ENCODE peak calls at places on chromosomes 7 and 10, in ten cellular contexts. R, V, H, A, O, Z, M, J, Y and C are unnamed samples.

GRCh38 chr10:110414563-110415309 is 83.0 kb upstream of the DUSP5 start:
- DNase-seq in R (no peak), V (peak), H (peak), A (no peak), O (peak), Z (peak), M (no peak), J (no peak), Y (peak), C (peak)

GRCh38 chr10:129511086-129511485 is 44.0 kb downstream of the MGMT start:
- DNase-seq in R (no peak), V (no peak), H (no peak), A (no peak), O (no peak), Z (peak), M (no peak), J (no peak), Y (no peak), C (no peak)

GRCh38 chr10:70902659-70903261 is 14.4 kb upstream of the PCBD1 start:
- DNase-seq in R (no peak), V (no peak), H (no peak), A (no peak), O (no peak), Z (no peak), M (no peak), J (no peak), Y (no peak), C (no peak)

GRCh38 chr10:60312818-60313588 is 76.7 kb downstream of the ANK3 start:
- DNase-seq in R (no peak), V (no peak), H (no peak), A (no peak), O (no peak), Z (no peak), M (peak), J (no peak), Y (peak), C (no peak)

GRCh38 chr7:125061-125471 is 67.3 kb upstream of the FAM20C start:
- DNase-seq in R (no peak), V (no peak), H (no peak), A (no peak), O (no peak), Z (no peak), M (no peak), J (no peak), Y (no peak), C (no peak)

GRCh38 chr7:101162551-101163280 is 2.7 kb downstream of the VGF start:
- DNase-seq in R (peak), V (no peak), H (peak), A (no peak), O (no peak), Z (no peak), M (peak), J (peak), Y (peak), C (no peak)

GRCh38 chr10:99938563-99938962 is 71.2 kb downstream of the DNMBP start:
- DNase-seq in R (no peak), V (no peak), H (peak), A (no peak), O (no peak), Z (no peak), M (no peak), J (no peak), Y (no peak), C (no peak)

GRCh38 chr7:2980406-2981102 is 63.1 kb downstream of the CARD11 start:
- DNase-seq in R (no peak), V (no peak), H (peak), A (no peak), O (no peak), Z (no peak), M (no peak), J (no peak), Y (no peak), C (no peak)

GRCh38 chr7:91182819-91183405 is 81.3 kb upstream of the FZD1 start:
- DNase-seq in R (no peak), V (no peak), H (no peak), A (no peak), O (no peak), Z (no peak), M (peak), J (no peak), Y (peak), C (no peak)

GRCh38 chr10:101007915-101008822 is 8.6 kb downstream of the LZTS2 start:
- DNase-seq in R (no peak), V (no peak), H (no peak), A (no peak), O (no peak), Z (no peak), M (no peak), J (no peak), Y (no peak), C (no peak)